ENCODE peak calls at places on chromosome 7, in four cellular contexts. One of them, this sample, is unnamed.
A peak's percentile ranks its signal among the peaks of the same experiment; 100 is the strongest.

GRCh38 chr7:21261627-21262564 is 166.0 kb upstream of the SP4 start:
- DNase-seq in A172: peak; percentile 59
- DNase-seq in activated CD4-positive, CD25-positive, alpha-beta regulatory T cell: peak; percentile 14
- DNase-seq in H1: peak; percentile 62
- DNase-seq in this sample: peak; percentile 52

GRCh38 chr7:2190531-2190930 is 42.2 kb downstream of the MAD1L1 start:
- DNase-seq in activated CD4-positive, CD25-positive, alpha-beta regulatory T cell: no peak
- DNase-seq in H1: no peak
- DNase-seq in A172: peak; percentile 91
- DNase-seq in this sample: no peak

GRCh38 chr7:115008465-115009114 is 86.7 kb downstream of the MDFIC start:
- DNase-seq in A172: no peak
- DNase-seq in H1: no peak
- DNase-seq in activated CD4-positive, CD25-positive, alpha-beta regulatory T cell: no peak
- DNase-seq in this sample: no peak

GRCh38 chr7:65967361-65968155 is 14.5 kb downstream of the GUSB start:
- DNase-seq in A172: no peak
- DNase-seq in H1: no peak
- DNase-seq in activated CD4-positive, CD25-positive, alpha-beta regulatory T cell: no peak
- DNase-seq in this sample: no peak

GRCh38 chr7:113787106-113787505 is 131.7 kb downstream of the PPP1R3A start:
- DNase-seq in A172: no peak
- DNase-seq in H1: no peak
- DNase-seq in activated CD4-positive, CD25-positive, alpha-beta regulatory T cell: no peak
- DNase-seq in this sample: no peak

GRCh38 chr7:103718482-103719415 is 270.7 kb downstream of the RELN start:
- DNase-seq in H1: no peak
- DNase-seq in activated CD4-positive, CD25-positive, alpha-beta regulatory T cell: no peak
- DNase-seq in A172: peak; percentile 27
- DNase-seq in this sample: no peak

GRCh38 chr7:129210256-129210988 is 14.4 kb upstream of the AHCYL2 start:
- DNase-seq in H1: peak; percentile 98
- DNase-seq in activated CD4-positive, CD25-positive, alpha-beta regulatory T cell: peak; percentile 54
- DNase-seq in A172: peak; percentile 28
- DNase-seq in this sample: no peak

GRCh38 chr7:47503283-47503682 is 78.6 kb downstream of the TNS3 start:
- DNase-seq in H1: no peak
- DNase-seq in activated CD4-positive, CD25-positive, alpha-beta regulatory T cell: no peak
- DNase-seq in A172: no peak
- DNase-seq in this sample: no peak

GRCh38 chr7:105838273-105839141 is 37.9 kb downstream of the ATXN7L1 start:
- DNase-seq in H1: no peak
- DNase-seq in A172: peak; percentile 27
- DNase-seq in activated CD4-positive, CD25-positive, alpha-beta regulatory T cell: no peak
- DNase-seq in this sample: no peak

GRCh38 chr7:141533149-141533949 is 17.9 kb upstream of the AGK start:
- DNase-seq in H1: peak; percentile 79
- DNase-seq in activated CD4-positive, CD25-positive, alpha-beta regulatory T cell: peak; percentile 31
- DNase-seq in A172: peak; percentile 67
- DNase-seq in this sample: peak; percentile 86

GRCh38 chr7:107076781-107077698 is 32.5 kb downstream of the PRKAR2B start:
- DNase-seq in A172: peak; percentile 53
- DNase-seq in H1: no peak
- DNase-seq in activated CD4-positive, CD25-positive, alpha-beta regulatory T cell: no peak
- DNase-seq in this sample: no peak

GRCh38 chr7:158085741-158086695 is 501.6 kb downstream of the PTPRN2 start:
- DNase-seq in H1: no peak
- DNase-seq in A172: no peak
- DNase-seq in activated CD4-positive, CD25-positive, alpha-beta regulatory T cell: no peak
- DNase-seq in this sample: no peak

GRCh38 chr7:136033413-136034031 is 56.4 kb upstream of the MTPN start:
- DNase-seq in activated CD4-positive, CD25-positive, alpha-beta regulatory T cell: no peak
- DNase-seq in A172: no peak
- DNase-seq in H1: no peak
- DNase-seq in this sample: no peak

GRCh38 chr7:2527505-2528464 is 8.2 kb downstream of the LFNG start:
- DNase-seq in A172: peak; percentile 98
- DNase-seq in activated CD4-positive, CD25-positive, alpha-beta regulatory T cell: no peak
- DNase-seq in H1: no peak
- DNase-seq in this sample: no peak

GRCh38 chr7:26958834-26959233 is 94.4 kb upstream of the SKAP2 start:
- DNase-seq in activated CD4-positive, CD25-positive, alpha-beta regulatory T cell: no peak
- DNase-seq in H1: no peak
- DNase-seq in A172: peak; percentile 87
- DNase-seq in this sample: no peak

GRCh38 chr7:92343719-92344118 is 97.9 kb downstream of the ANKIB1 start:
- DNase-seq in activated CD4-positive, CD25-positive, alpha-beta regulatory T cell: no peak
- DNase-seq in A172: no peak
- DNase-seq in H1: no peak
- DNase-seq in this sample: no peak

GRCh38 chr7:128352138-128352537 is 8.4 kb upstream of the RBM28 start:
- DNase-seq in activated CD4-positive, CD25-positive, alpha-beta regulatory T cell: no peak
- DNase-seq in A172: no peak
- DNase-seq in H1: peak; percentile 90
- DNase-seq in this sample: no peak

GRCh38 chr7:6015917-6016652 is 7.0 kb downstream of the AIMP2 start:
- DNase-seq in H1: no peak
- DNase-seq in A172: peak; percentile 39
- DNase-seq in activated CD4-positive, CD25-positive, alpha-beta regulatory T cell: no peak
- DNase-seq in this sample: no peak

GRCh38 chr7:17654940-17655339 is 285.4 kb downstream of the SNX13 start:
- DNase-seq in H1: no peak
- DNase-seq in activated CD4-positive, CD25-positive, alpha-beta regulatory T cell: no peak
- DNase-seq in A172: no peak
- DNase-seq in this sample: no peak

GRCh38 chr7:43636093-43636492 is 53.2 kb downstream of the STK17A start:
- DNase-seq in A172: peak; percentile 84
- DNase-seq in H1: no peak
- DNase-seq in activated CD4-positive, CD25-positive, alpha-beta regulatory T cell: no peak
- DNase-seq in this sample: no peak

GRCh38 chr7:112531675-112532074 is 50.9 kb downstream of the LSMEM1 start:
- DNase-seq in activated CD4-positive, CD25-positive, alpha-beta regulatory T cell: no peak
- DNase-seq in H1: no peak
- DNase-seq in A172: no peak
- DNase-seq in this sample: no peak

GRCh38 chr7:121360564-121360963 is 31.8 kb downstream of the WNT16 start:
- DNase-seq in H1: no peak
- DNase-seq in A172: no peak
- DNase-seq in activated CD4-positive, CD25-positive, alpha-beta regulatory T cell: no peak
- DNase-seq in this sample: no peak

GRCh38 chr7:44636926-44637325 is 30.5 kb downstream of the OGDH start:
- DNase-seq in H1: no peak
- DNase-seq in activated CD4-positive, CD25-positive, alpha-beta regulatory T cell: no peak
- DNase-seq in A172: no peak
- DNase-seq in this sample: no peak

This sample was measured in iPS DF 6.9.